ENCODE peak calls at places on chromosomes 7 and 10, in six cellular contexts. O is foreskin fibroblast, C is choroid plexus epithelial cell, Q is mucosa of descending colon, D is glutamatergic neuron, N is A673. H is an unnamed sample.

GRCh38 chr10:124676416-124677062 is 67.6 kb downstream of the FAM53B start:
- DNase-seq in O (peak), C (no peak), Q (no peak), D (no peak), N (no peak), H (no peak)

GRCh38 chr7:101177644-101178043 is 2.4 kb downstream of the NAT16 start:
- DNase-seq in O (no peak), C (no peak), Q (no peak), D (no peak), N (no peak), H (no peak)

GRCh38 chr7:47484923-47485639 is 96.8 kb downstream of the TNS3 start:
- DNase-seq in O (peak), C (no peak), Q (no peak), D (no peak), N (no peak), H (no peak)

GRCh38 chr10:62814901-62815372 is 1.2 kb downstream of the EGR2 start:
- DNase-seq in O (peak), C (peak), Q (no peak), D (peak), N (no peak), H (peak)

GRCh38 chr7:102111063-102111757 is 175.5 kb upstream of the SH2B2 start:
- DNase-seq in O (no peak), C (no peak), Q (no peak), D (no peak), N (no peak), H (no peak)

GRCh38 chr10:102674566-102674965 is 30.3 kb downstream of the TRIM8 start:
- DNase-seq in O (no peak), C (no peak), Q (no peak), D (no peak), N (no peak), H (no peak)

GRCh38 chr7:100489824-100490223 is 6.1 kb downstream of the NYAP1 start:
- DNase-seq in O (peak), C (peak), Q (peak), D (peak), N (peak), H (peak)

GRCh38 chr10:88385601-88386203 is 197.4 kb downstream of the RNLS start:
- DNase-seq in O (no peak), C (no peak), Q (peak), D (no peak), N (no peak), H (peak)

GRCh38 chr7:24936121-24936824 is 43.7 kb downstream of the OSBPL3 start:
- DNase-seq in O (peak), C (peak), Q (no peak), D (no peak), N (peak), H (no peak)

GRCh38 chr7:76333388-76334101 is 25.2 kb downstream of the YWHAG start:
- DNase-seq in O (no peak), C (peak), Q (no peak), D (no peak), N (no peak), H (no peak)

GRCh38 chr7:107167483-107168232 is 1.1 kb upstream of the HBP1 start:
- DNase-seq in O (peak), C (peak), Q (peak), D (no peak), N (peak), H (peak)

GRCh38 chr7:64651203-64651602 is 14.7 kb upstream of the ZNF107 start:
- DNase-seq in O (no peak), C (no peak), Q (no peak), D (no peak), N (no peak), H (no peak)

GRCh38 chr10:34813626-34814227 is 1.4 kb downstream of the PARD3 start:
- DNase-seq in O (peak), C (peak), Q (peak), D (no peak), N (peak), H (no peak)

GRCh38 chr10:29304259-29305030 is 15.6 kb downstream of the LYZL1 start:
- DNase-seq in O (peak), C (peak), Q (peak), D (peak), N (peak), H (peak)

GRCh38 chr10:31648966-31649365 is 279.7 kb downstream of the ARHGAP12 start:
- DNase-seq in O (no peak), C (no peak), Q (no peak), D (no peak), N (no peak), H (no peak)

GRCh38 chr10:21427804-21428481 is 97.5 kb downstream of the SKIDA1 start:
- DNase-seq in O (peak), C (peak), Q (no peak), D (no peak), N (no peak), H (peak)

GRCh38 chr7:44882899-44883298 is 2.4 kb downstream of the PURB start:
- DNase-seq in O (peak), C (peak), Q (no peak), D (no peak), N (no peak), H (no peak)

GRCh38 chr10:79090134-79090803 is 21.5 kb downstream of the ZMIZ1 start:
- DNase-seq in O (peak), C (peak), Q (no peak), D (no peak), N (peak), H (no peak)

GRCh38 chr10:114682121-114682520 is 24.0 kb upstream of the ABLIM1 start:
- DNase-seq in O (no peak), C (no peak), Q (no peak), D (no peak), N (no peak), H (no peak)

GRCh38 chr7:102296514-102296913 is 9.8 kb downstream of the SH2B2 start:
- DNase-seq in O (no peak), C (no peak), Q (no peak), D (no peak), N (no peak), H (no peak)

GRCh38 chr10:32413513-32413912 is 32.4 kb upstream of the CCDC7 start:
- DNase-seq in O (peak), C (peak), Q (no peak), D (no peak), N (no peak), H (peak)

DNA sequence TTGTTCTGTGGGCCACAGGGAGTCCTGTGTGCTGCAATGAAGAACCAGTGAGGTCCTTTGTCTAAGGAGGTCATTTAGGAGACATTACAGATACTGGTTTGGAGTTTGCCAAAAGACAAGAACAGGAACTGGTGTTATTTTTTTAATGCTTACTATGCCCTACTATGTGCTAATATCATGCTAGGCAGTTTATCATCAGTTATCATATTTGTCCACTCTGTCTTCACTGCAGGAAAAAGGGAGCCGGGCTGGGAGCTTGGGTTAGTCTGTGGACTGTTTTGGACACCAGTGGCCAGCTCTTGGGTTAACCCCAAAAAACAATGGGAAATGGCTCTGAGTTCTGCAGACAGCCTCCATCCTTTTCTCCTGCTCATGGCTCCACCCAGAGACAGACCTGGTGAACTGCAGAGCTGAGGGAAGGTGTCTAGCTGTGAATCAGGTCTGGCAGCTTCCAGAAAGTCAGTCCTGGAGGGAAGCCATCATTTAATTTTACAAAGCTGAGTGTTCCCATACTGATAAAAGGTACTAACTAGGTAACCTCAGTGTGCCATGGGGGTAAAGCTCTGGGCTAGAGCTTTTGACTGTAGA is 101.2 kb upstream of the ZNF746 start:
- DNase-seq in O (peak), C (peak), Q (peak), D (peak), N (peak), H (peak)
- TF ChIP-seq CTCF in O (peak), C (peak), Q (no peak), D (no peak), N (peak), H (peak)

DNA sequence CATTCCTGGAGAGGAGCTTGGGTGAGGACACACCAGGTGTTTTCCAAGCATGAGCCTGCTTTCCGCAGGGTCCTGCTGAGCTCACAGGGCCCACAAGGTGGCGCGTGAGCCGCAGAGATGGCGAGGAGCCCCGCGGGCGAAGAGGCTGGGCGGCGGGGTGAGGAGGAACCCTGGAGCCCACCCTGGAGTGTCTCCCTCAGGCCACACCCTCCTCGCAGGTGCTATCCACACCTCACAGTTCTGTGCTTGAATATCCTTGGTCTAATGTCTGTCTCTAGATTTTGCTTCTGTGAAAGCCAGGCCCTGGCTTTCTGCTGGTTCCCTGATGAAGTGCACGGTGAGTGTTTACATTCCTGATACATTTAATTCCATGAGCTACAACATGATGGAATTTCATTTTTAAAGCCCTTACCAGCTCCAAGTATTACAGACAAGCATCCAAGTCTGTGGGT is 433.6 kb downstream of the ACTR3B start:
- DNase-seq in O (no peak), C (no peak), Q (peak), D (peak), N (peak), H (peak)
- TF ChIP-seq CTCF in O (no peak), C (peak), Q (no peak), D (peak), N (peak), H (peak)

DNA sequence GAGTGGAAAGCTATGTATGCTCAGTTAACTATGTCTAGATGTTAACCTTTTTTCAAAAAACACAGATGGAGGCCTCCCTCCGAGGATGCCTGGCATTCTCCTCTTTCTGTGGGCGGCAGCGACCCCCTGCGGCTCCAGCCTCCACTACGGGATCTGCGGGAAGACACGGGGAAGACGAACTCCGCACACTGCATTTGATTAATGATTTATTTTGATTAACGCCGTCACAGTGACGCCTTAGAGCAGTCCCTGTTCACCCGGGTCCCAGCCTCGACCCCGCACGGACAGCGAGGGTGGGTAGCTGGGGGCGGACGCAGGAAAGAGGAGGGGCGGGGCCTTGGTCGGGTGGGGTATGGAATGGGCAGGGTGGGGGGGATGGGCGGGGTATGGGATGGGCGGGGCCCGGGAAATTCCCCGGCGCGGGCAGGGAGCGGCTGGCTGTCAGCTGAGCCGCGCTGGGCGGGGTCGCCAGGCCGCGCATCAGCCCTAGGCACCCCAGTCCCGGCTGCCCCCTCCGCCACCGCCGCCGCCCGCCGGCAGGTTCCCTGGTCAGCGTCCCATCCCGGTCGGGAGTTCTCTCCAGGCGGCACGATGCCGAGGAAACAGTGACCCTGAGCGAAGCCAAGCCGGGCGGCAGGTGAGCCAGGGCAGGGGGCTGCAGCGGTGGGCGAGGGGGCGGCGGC is at the start of gene OPTN:
- DNase-seq in O (peak), C (peak), Q (peak), D (peak), N (peak), H (peak)
- TF ChIP-seq CTCF in O (peak), C (peak), Q (peak), D (peak), N (peak), H (peak)

GRCh38 chr7:104767113-104767512 is 246.9 kb upstream of the KMT2E start:
- DNase-seq in O (no peak), C (no peak), Q (no peak), D (no peak), N (no peak), H (no peak)

GRCh38 chr7:104772405-104772821 is 241.6 kb upstream of the KMT2E start:
- DNase-seq in O (no peak), C (no peak), Q (no peak), D (no peak), N (peak), H (no peak)

DNA sequence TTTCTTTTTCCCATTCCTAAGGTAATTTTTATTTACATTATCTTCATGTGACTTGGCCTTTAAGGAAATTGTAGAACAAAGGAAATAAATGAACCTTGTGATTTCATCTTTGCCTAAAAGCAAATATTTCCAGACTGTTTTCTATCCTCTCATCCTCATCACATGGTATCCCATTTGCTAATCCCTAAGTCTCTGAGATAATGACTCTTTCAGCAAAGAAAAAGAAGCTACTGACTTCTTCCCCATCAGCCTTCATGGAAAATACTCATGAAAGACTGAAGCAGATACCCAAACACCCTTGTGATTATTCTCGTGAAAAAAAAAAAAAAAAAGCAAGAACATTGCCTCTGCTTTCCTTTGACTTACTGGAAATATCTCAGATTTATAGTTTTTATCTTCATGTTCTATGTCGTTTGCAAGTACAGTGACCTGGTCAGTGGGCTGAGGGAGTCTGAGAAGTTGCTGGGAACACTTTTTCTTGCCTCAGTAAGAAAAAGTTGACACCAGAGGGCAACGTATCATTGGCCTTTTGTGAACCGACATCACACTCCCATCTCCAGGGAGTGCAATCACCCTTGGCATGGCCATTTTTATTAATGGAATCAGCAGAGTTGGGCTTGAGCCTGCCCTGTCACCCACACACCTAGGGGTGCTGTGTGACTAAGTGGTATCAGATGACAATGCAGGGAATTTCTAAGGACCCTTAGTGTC is 246.0 kb upstream of the KMT2E start:
- DNase-seq in O (peak), C (no peak), Q (no peak), D (no peak), N (no peak), H (no peak)
- TF ChIP-seq CTCF in O (no peak), C (no peak), Q (no peak), D (no peak), N (no peak), H (no peak)

GRCh38 chr10:81814842-81815241 is 60.2 kb upstream of the NRG3 start:
- DNase-seq in O (no peak), C (peak), Q (no peak), D (no peak), N (no peak), H (no peak)

GRCh38 chr10:81817611-81818160 is 57.3 kb upstream of the NRG3 start:
- DNase-seq in O (no peak), C (no peak), Q (no peak), D (no peak), N (no peak), H (no peak)

DNA sequence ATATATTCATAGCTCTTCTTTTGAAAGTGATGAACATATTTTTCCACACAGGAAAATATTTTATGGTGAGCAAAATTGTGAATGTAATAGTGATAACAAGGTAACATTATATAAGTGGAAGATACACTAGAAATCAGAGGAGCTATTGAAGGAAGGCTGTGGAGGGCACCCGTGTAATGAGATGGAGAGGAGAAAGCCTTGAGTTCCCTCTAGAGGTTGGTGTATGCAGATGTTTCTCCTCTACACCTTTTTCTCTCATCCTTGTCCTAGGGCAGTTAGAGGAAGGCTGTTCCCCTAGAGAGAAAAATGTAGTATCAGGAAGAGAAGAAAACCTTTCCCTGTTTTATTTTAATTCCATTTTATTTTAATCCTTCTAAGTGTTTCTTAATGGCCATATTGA is 54.6 kb upstream of the NRG3 start:
- DNase-seq in O (peak), C (peak), Q (no peak), D (no peak), N (no peak), H (no peak)
- TF ChIP-seq CTCF in O (no peak), C (peak), Q (no peak), D (no peak), N (no peak), H (peak)

DNA sequence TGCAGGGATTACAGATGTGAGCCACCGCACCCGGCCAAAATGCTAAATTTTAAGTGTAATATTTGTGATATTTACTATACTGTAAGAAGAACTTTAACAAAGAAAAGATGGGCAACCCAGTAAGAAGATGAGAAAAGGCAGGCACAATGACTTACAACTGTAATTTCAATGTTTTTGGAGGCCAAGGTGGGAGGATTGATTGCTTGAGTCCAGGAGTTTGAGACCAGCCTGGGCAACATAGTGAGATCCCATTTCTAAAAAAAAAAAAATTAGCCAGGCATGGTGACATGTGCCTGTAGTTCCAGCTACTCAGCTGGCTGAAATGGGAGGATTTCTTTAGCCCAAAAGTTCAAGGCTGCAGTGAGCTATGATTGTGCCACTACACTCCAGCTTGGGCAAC is 11.7 kb upstream of the GATAD1 start:
- DNase-seq in O (no peak), C (no peak), Q (no peak), D (no peak), N (no peak), H (no peak)
- TF ChIP-seq CTCF in O (no peak), C (no peak), Q (no peak), D (no peak), N (no peak), H (no peak)

H was measured in activated CD8-positive, alpha-beta T cell treated with anti-CD3 and anti-CD28 coated beads for 36 hours.